ENCODE peak calls at places on chromosomes 7 and 10, in six cellular contexts. One of them, this sample, is unnamed.

GRCh38 chr7:72493850-72494661 is 81.9 kb upstream of the CALN1 start:
- DNase-seq in HS-27A: peak
- DNase-seq in left colon: peak
- DNase-seq in AML-193: peak
- DNase-seq in AG04450: no peak
- DNase-seq in fibroblast of pulmonary artery: peak
- DNase-seq in this sample: peak

GRCh38 chr7:8065356-8065813 is 96.8 kb downstream of the GLCCI1 start:
- DNase-seq in HS-27A: peak
- DNase-seq in AG04450: peak
- DNase-seq in fibroblast of pulmonary artery: peak
- DNase-seq in AML-193: no peak
- DNase-seq in left colon: no peak
- DNase-seq in this sample: no peak

GRCh38 chr7:120588862-120589261 is 269.1 kb downstream of the TSPAN12 start:
- DNase-seq in AG04450: no peak
- DNase-seq in fibroblast of pulmonary artery: no peak
- DNase-seq in AML-193: no peak
- DNase-seq in HS-27A: no peak
- DNase-seq in left colon: no peak
- DNase-seq in this sample: no peak

GRCh38 chr10:70445718-70446485 is 4.4 kb upstream of the NODAL start:
- DNase-seq in AG04450: peak
- DNase-seq in left colon: no peak
- DNase-seq in AML-193: no peak
- DNase-seq in HS-27A: no peak
- DNase-seq in fibroblast of pulmonary artery: peak
- DNase-seq in this sample: no peak

GRCh38 chr7:157760004-157760730 is 423.4 kb downstream of the DNAJB6 start:
- DNase-seq in AG04450: no peak
- DNase-seq in left colon: no peak
- DNase-seq in AML-193: no peak
- DNase-seq in fibroblast of pulmonary artery: no peak
- DNase-seq in HS-27A: no peak
- DNase-seq in this sample: no peak

GRCh38 chr10:3239920-3240909 is 67.6 kb upstream of the PITRM1 start:
- DNase-seq in AG04450: no peak
- DNase-seq in left colon: no peak
- DNase-seq in HS-27A: no peak
- DNase-seq in fibroblast of pulmonary artery: no peak
- DNase-seq in AML-193: no peak
- DNase-seq in this sample: no peak

GRCh38 chr7:63927261-63927660 is 71.4 kb upstream of the ZNF722 start:
- DNase-seq in fibroblast of pulmonary artery: no peak
- DNase-seq in HS-27A: no peak
- DNase-seq in left colon: no peak
- DNase-seq in AG04450: no peak
- DNase-seq in AML-193: no peak
- DNase-seq in this sample: no peak

GRCh38 chr7:33921216-33921938 is 16.0 kb downstream of the BMPER start:
- DNase-seq in left colon: peak
- DNase-seq in AG04450: peak
- DNase-seq in HS-27A: no peak
- DNase-seq in fibroblast of pulmonary artery: no peak
- DNase-seq in AML-193: no peak
- DNase-seq in this sample: no peak

GRCh38 chr10:114613237-114613979 is 44.7 kb downstream of the ABLIM1 start:
- DNase-seq in AG04450: no peak
- DNase-seq in AML-193: no peak
- DNase-seq in HS-27A: no peak
- DNase-seq in fibroblast of pulmonary artery: no peak
- DNase-seq in left colon: peak
- DNase-seq in this sample: no peak

GRCh38 chr7:116356979-116357378 is 142.6 kb upstream of the CAV2 start:
- DNase-seq in AG04450: no peak
- DNase-seq in HS-27A: no peak
- DNase-seq in fibroblast of pulmonary artery: peak
- DNase-seq in AML-193: no peak
- DNase-seq in left colon: no peak
- DNase-seq in this sample: no peak

GRCh38 chr7:1674161-1675035 is 4.3 kb downstream of the ELFN1 start:
- DNase-seq in left colon: no peak
- DNase-seq in AML-193: no peak
- DNase-seq in AG04450: no peak
- DNase-seq in HS-27A: no peak
- DNase-seq in fibroblast of pulmonary artery: no peak
- DNase-seq in this sample: no peak

GRCh38 chr7:99943641-99944507 is 14.5 kb upstream of the GJC3 start:
- DNase-seq in HS-27A: no peak
- DNase-seq in AG04450: no peak
- DNase-seq in AML-193: no peak
- DNase-seq in left colon: no peak
- DNase-seq in fibroblast of pulmonary artery: no peak
- DNase-seq in this sample: no peak

GRCh38 chr10:71357792-71358265 is 38.8 kb downstream of the SLC29A3 start:
- DNase-seq in AML-193: no peak
- DNase-seq in fibroblast of pulmonary artery: peak
- DNase-seq in HS-27A: no peak
- DNase-seq in left colon: no peak
- DNase-seq in AG04450: no peak
- DNase-seq in this sample: peak

GRCh38 chr10:29522038-29522855 is 112.5 kb downstream of the SVIL start:
- DNase-seq in fibroblast of pulmonary artery: no peak
- DNase-seq in HS-27A: no peak
- DNase-seq in left colon: no peak
- DNase-seq in AG04450: no peak
- DNase-seq in AML-193: no peak
- DNase-seq in this sample: no peak

GRCh38 chr10:95610727-95611126 is 45.8 kb downstream of the ALDH18A1 start:
- DNase-seq in left colon: no peak
- DNase-seq in HS-27A: no peak
- DNase-seq in AML-193: no peak
- DNase-seq in AG04450: no peak
- DNase-seq in fibroblast of pulmonary artery: no peak
- DNase-seq in this sample: no peak

GRCh38 chr10:121597504-121598241 is 571 bp downstream of the FGFR2 start:
- DNase-seq in fibroblast of pulmonary artery: no peak
- DNase-seq in left colon: no peak
- DNase-seq in HS-27A: no peak
- DNase-seq in AML-193: no peak
- DNase-seq in AG04450: no peak
- DNase-seq in this sample: peak

GRCh38 chr7:102292813-102293798 is 6.4 kb downstream of the SH2B2 start:
- DNase-seq in AML-193: no peak
- DNase-seq in AG04450: no peak
- DNase-seq in left colon: no peak
- DNase-seq in fibroblast of pulmonary artery: no peak
- DNase-seq in HS-27A: no peak
- DNase-seq in this sample: no peak

GRCh38 chr10:97903128-97904025 is 53.7 kb downstream of the GOLGA7B start:
- DNase-seq in fibroblast of pulmonary artery: no peak
- DNase-seq in AML-193: no peak
- DNase-seq in left colon: no peak
- DNase-seq in AG04450: no peak
- DNase-seq in HS-27A: no peak
- DNase-seq in this sample: no peak

GRCh38 chr10:130021373-130021950 is 57.4 kb upstream of the EBF3 start:
- DNase-seq in AG04450: peak
- DNase-seq in left colon: no peak
- DNase-seq in AML-193: peak
- DNase-seq in HS-27A: no peak
- DNase-seq in fibroblast of pulmonary artery: peak
- DNase-seq in this sample: no peak

GRCh38 chr7:3438352-3438751 is 137.3 kb downstream of the SDK1 start:
- DNase-seq in AG04450: no peak
- DNase-seq in left colon: no peak
- DNase-seq in AML-193: no peak
- DNase-seq in fibroblast of pulmonary artery: no peak
- DNase-seq in HS-27A: no peak
- DNase-seq in this sample: no peak

GRCh38 chr7:130277763-130278643 is 11.3 kb downstream of the CPA2 start:
- DNase-seq in AML-193: peak
- DNase-seq in fibroblast of pulmonary artery: peak
- DNase-seq in HS-27A: no peak
- DNase-seq in AG04450: no peak
- DNase-seq in left colon: peak
- DNase-seq in this sample: peak

GRCh38 chr10:44696496-44696895 is 214.6 kb upstream of the TMEM72 start:
- DNase-seq in left colon: no peak
- DNase-seq in HS-27A: no peak
- DNase-seq in fibroblast of pulmonary artery: no peak
- DNase-seq in AG04450: no peak
- DNase-seq in AML-193: no peak
- DNase-seq in this sample: peak

GRCh38 chr7:50531401-50531906 is 33.8 kb downstream of the DDC start:
- DNase-seq in left colon: no peak
- DNase-seq in AML-193: no peak
- DNase-seq in fibroblast of pulmonary artery: peak
- DNase-seq in AG04450: no peak
- DNase-seq in HS-27A: no peak
- DNase-seq in this sample: peak

GRCh38 chr10:93947524-93947923 is 46.2 kb upstream of the PLCE1 start:
- DNase-seq in AG04450: no peak
- DNase-seq in left colon: no peak
- DNase-seq in fibroblast of pulmonary artery: peak
- DNase-seq in AML-193: no peak
- DNase-seq in HS-27A: no peak
- DNase-seq in this sample: no peak

GRCh38 chr7:46776790-46777189 is 805.1 kb downstream of the TNS3 start:
- DNase-seq in HS-27A: no peak
- DNase-seq in left colon: no peak
- DNase-seq in AML-193: no peak
- DNase-seq in AG04450: no peak
- DNase-seq in fibroblast of pulmonary artery: peak
- DNase-seq in this sample: no peak

GRCh38 chr7:127751062-127751722 is 99.2 kb downstream of the SND1 start:
- DNase-seq in left colon: no peak
- DNase-seq in HS-27A: no peak
- DNase-seq in AML-193: peak
- DNase-seq in fibroblast of pulmonary artery: peak
- DNase-seq in AG04450: peak
- DNase-seq in this sample: no peak

GRCh38 chr7:4700577-4701235 is 18.6 kb downstream of the FOXK1 start:
- DNase-seq in AML-193: no peak
- DNase-seq in AG04450: peak
- DNase-seq in left colon: no peak
- DNase-seq in fibroblast of pulmonary artery: peak
- DNase-seq in HS-27A: no peak
- DNase-seq in this sample: peak

GRCh38 chr7:69608878-69609277 is 10.6 kb downstream of the AUTS2 start:
- DNase-seq in HS-27A: no peak
- DNase-seq in AG04450: no peak
- DNase-seq in fibroblast of pulmonary artery: no peak
- DNase-seq in left colon: no peak
- DNase-seq in AML-193: no peak
- DNase-seq in this sample: no peak

GRCh38 chr7:149790146-149790548 is 16.8 kb upstream of the ZNF467 start:
- DNase-seq in AG04450: no peak
- DNase-seq in fibroblast of pulmonary artery: peak
- DNase-seq in AML-193: no peak
- DNase-seq in HS-27A: no peak
- DNase-seq in left colon: no peak
- DNase-seq in this sample: peak

GRCh38 chr7:68258569-68258968 is 1261.9 kb downstream of the TYW1 start:
- DNase-seq in AG04450: no peak
- DNase-seq in fibroblast of pulmonary artery: no peak
- DNase-seq in HS-27A: no peak
- DNase-seq in left colon: no peak
- DNase-seq in AML-193: no peak
- DNase-seq in this sample: no peak

GRCh38 chr10:71845410-71846406 is 5.3 kb downstream of the PSAP start:
- DNase-seq in HS-27A: no peak
- DNase-seq in AML-193: no peak
- DNase-seq in AG04450: no peak
- DNase-seq in fibroblast of pulmonary artery: no peak
- DNase-seq in left colon: no peak
- DNase-seq in this sample: no peak

This sample was measured in hepatocyte.